ENCODE peak calls at places on chromosomes 11 and 22, in seven cellular contexts. D is PC-9; L is uterus; K is substantia nigra; W is psoas muscle; T is kidney; G is effector memory CD4-positive, alpha-beta T cell. E is an unnamed sample.

GRCh38 chr22:23113847-23114720 is 27.7 kb downstream of the RSPH14 start:
- DNase-seq in D (no peak), L (no peak), K (peak), W (no peak), T (no peak), G (no peak), E (no peak)

GRCh38 chr11:28834877-28835276 is 726.7 kb downstream of the METTL15 start:
- DNase-seq in D (no peak), L (no peak), K (no peak), W (no peak), T (no peak), G (no peak), E (no peak)

GRCh38 chr11:71191201-71191600 is 61.2 kb downstream of the SHANK2 start:
- DNase-seq in D (no peak), L (no peak), K (no peak), W (peak), T (peak), G (no peak), E (no peak)

GRCh38 chr22:43543522-43544281 is 131.9 kb downstream of the MPPED1 start:
- DNase-seq in D (no peak), L (no peak), K (no peak), W (no peak), T (no peak), G (no peak), E (no peak)

GRCh38 chr11:46277623-46278386 is at the start of gene CREB3L1:
- DNase-seq in D (no peak), L (peak), K (no peak), W (peak), T (peak), G (no peak), E (peak)

GRCh38 chr11:16902182-16902581 is 112.0 kb downstream of the PLEKHA7 start:
- DNase-seq in D (peak), L (no peak), K (no peak), W (no peak), T (no peak), G (no peak), E (no peak)

GRCh38 chr11:2980168-2980840 is 11.8 kb downstream of the NAP1L4 start:
- DNase-seq in D (no peak), L (no peak), K (no peak), W (no peak), T (no peak), G (no peak), E (no peak)

GRCh38 chr11:64331569-64332371 is 8.2 kb upstream of the CCDC88B start:
- DNase-seq in D (peak), L (no peak), K (no peak), W (peak), T (peak), G (peak), E (peak)

GRCh38 chr11:19962795-19963163 is 197.5 kb downstream of the DBX1 start:
- DNase-seq in D (no peak), L (no peak), K (no peak), W (no peak), T (no peak), G (no peak), E (no peak)

GRCh38 chr11:46537851-46538295 is 56.0 kb downstream of the AMBRA1 start:
- DNase-seq in D (peak), L (peak), K (peak), W (peak), T (no peak), G (peak), E (peak)

GRCh38 chr11:6156628-6157367 is 13.3 kb downstream of the OR52B2 start:
- DNase-seq in D (no peak), L (no peak), K (no peak), W (no peak), T (no peak), G (no peak), E (no peak)

GRCh38 chr11:12808519-12808918 is 134.3 kb downstream of the TEAD1 start:
- DNase-seq in D (no peak), L (no peak), K (no peak), W (no peak), T (no peak), G (no peak), E (no peak)

GRCh38 chr22:25628494-25628893 is 64.0 kb downstream of the GRK3 start:
- DNase-seq in D (no peak), L (no peak), K (no peak), W (no peak), T (no peak), G (no peak), E (no peak)

GRCh38 chr11:66414120-66414934 is 6.5 kb upstream of the NPAS4 start:
- DNase-seq in D (no peak), L (no peak), K (no peak), W (no peak), T (no peak), G (no peak), E (no peak)

DNA sequence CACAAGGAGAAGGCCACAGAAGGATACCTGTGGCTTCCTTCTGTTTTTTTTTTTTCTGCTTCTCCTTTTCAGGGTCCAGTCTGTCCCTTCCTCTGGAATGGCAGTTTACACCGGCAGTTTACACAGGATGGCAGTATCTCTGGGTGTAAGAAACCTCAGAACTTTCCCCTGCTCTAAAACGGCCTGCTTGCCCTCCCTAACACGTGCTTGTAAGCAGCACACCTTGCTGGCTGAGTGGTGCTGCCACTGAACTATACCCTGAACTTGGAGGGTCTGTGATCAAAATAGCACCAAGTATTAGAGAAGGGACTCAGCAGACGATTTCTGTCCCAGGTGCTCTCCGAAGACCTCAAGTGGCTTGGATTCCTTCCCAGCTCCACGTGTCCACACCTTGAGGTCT is 904 bp upstream of the OPCML start:
- DNase-seq in D (no peak), L (no peak), K (no peak), W (no peak), T (no peak), G (no peak), E (no peak)
- H3K27ac ChIP-seq in D (no peak), L (no peak), K (no peak), W (no peak), T (no peak), G (no peak), E (no peak)

GRCh38 chr22:36397081-36397766 is 9.5 kb upstream of the MYH9 start:
- DNase-seq in D (peak), L (no peak), K (no peak), W (no peak), T (no peak), G (no peak), E (peak)

GRCh38 chr22:36395922-36396321 is 8.2 kb upstream of the MYH9 start:
- DNase-seq in D (peak), L (no peak), K (no peak), W (no peak), T (no peak), G (no peak), E (no peak)

GRCh38 chr22:36398602-36399472 is 11.1 kb upstream of the MYH9 start:
- DNase-seq in D (peak), L (no peak), K (no peak), W (no peak), T (no peak), G (no peak), E (no peak)

GRCh38 chr22:36399473-36399780 is 11.7 kb upstream of the MYH9 start:
- DNase-seq in D (peak), L (no peak), K (no peak), W (no peak), T (no peak), G (no peak), E (no peak)

GRCh38 chr22:36397767-36398093 is 10.0 kb upstream of the MYH9 start:
- DNase-seq in D (no peak), L (no peak), K (no peak), W (no peak), T (no peak), G (no peak), E (no peak)
- H3K27ac ChIP-seq in D (peak), L (no peak), K (no peak), W (no peak), T (no peak), G (no peak), E (peak)

DNA sequence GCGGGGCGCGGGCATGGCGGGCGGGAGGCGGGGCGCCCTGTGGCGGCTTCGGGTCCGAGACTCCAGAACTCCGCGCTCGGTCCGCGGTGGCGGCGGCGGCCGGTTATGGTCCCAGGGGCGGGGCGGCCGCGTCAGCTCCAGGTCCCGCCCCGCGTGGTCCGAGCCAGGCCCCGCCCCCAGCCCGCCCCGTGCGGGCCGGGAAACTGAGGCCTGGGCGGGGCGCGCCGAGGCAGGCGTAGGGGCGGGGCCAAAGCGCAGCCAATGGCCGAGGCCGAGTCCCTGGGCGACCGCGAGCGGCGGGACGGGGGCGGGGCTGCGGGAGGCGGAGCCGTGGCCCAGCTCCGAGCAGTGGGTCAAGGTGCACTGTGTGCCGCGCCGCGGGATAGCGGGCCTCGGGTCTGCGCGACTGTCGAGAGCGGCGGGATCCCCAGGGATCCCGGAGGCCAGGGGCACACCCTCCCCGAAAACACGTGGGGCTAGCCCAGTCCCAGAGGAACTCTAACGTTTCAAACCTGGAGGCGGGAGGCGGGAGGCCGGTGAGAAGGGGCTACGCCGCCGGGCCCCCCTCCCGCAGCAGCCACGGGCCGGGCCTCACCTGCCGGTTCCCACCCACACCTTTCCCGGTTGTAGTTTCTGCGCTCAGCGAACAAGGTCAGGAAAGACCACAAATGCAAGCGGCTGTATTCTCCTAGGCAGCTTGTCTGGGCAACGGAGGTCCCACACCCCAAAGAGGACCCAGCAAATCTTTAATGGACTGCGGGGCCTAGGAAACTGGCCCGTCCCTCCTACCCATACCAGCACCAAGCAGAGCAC is at the start of gene SLC25A1:
- DNase-seq in D (peak), L (peak), K (peak), W (peak), T (peak), G (peak), E (peak)
- H3K27ac ChIP-seq in D (peak), L (peak), K (peak), W (peak), T (peak), G (peak), E (peak)

GRCh38 chr11:134468081-134468668 is 56.1 kb upstream of the B3GAT1 start:
- DNase-seq in D (peak), L (no peak), K (no peak), W (no peak), T (no peak), G (no peak), E (no peak)
- H3K27ac ChIP-seq in D (no peak), L (no peak), K (no peak), W (no peak), T (no peak), G (no peak), E (no peak)